ENCODE peak calls at places on chromosomes 7 and 10, in five cellular contexts. Y is CD8-positive, alpha-beta memory T cell; A is PC-3; V is iPS DF 6.9; N is aorta. G is an unnamed sample.

GRCh38 chr10:23190872-23191763 is 994 bp upstream of the PTF1A start:
- DNase-seq in A (no peak), V (no peak), Y (no peak), N (no peak), G (no peak)

GRCh38 chr7:36175872-36176271 is 22.8 kb downstream of the EEPD1 start:
- DNase-seq in A (no peak), Y (no peak), V (no peak), N (peak), G (no peak)

GRCh38 chr10:131688304-131688703 is 212.5 kb upstream of the PPP2R2D start:
- DNase-seq in V (no peak), Y (no peak), A (no peak), N (no peak), G (no peak)

GRCh38 chr7:85765698-85766298 is 578.9 kb upstream of the SEMA3D start:
- DNase-seq in N (no peak), Y (no peak), A (no peak), V (no peak), G (no peak)

GRCh38 chr7:126838194-126838593 is 414.5 kb downstream of the GRM8 start:
- DNase-seq in V (no peak), Y (no peak), N (no peak), A (no peak), G (no peak)

GRCh38 chr7:43694399-43694748 is 34.9 kb downstream of the COA1 start:
- DNase-seq in N (no peak), V (no peak), Y (no peak), A (peak), G (peak)

GRCh38 chr7:50356212-50356944 is 51.9 kb downstream of the IKZF1 start:
- DNase-seq in Y (no peak), N (peak), V (no peak), A (no peak), G (no peak)

GRCh38 chr10:99966306-99966705 is 43.4 kb downstream of the DNMBP start:
- DNase-seq in A (peak), Y (no peak), N (no peak), V (no peak), G (peak)

GRCh38 chr7:956031-956430 is 1.6 kb upstream of the ADAP1 start:
- DNase-seq in A (no peak), V (no peak), N (peak), Y (no peak), G (no peak)

GRCh38 chr7:959271-959670 is 4.8 kb upstream of the ADAP1 start:
- DNase-seq in V (no peak), Y (no peak), N (peak), A (no peak), G (no peak)

GRCh38 chr7:957418-958220 is 3.1 kb upstream of the ADAP1 start:
- DNase-seq in A (no peak), Y (no peak), V (no peak), N (peak), G (no peak)

GRCh38 chr7:960269-960871 is 5.9 kb upstream of the ADAP1 start:
- DNase-seq in Y (no peak), A (no peak), N (peak), V (no peak), G (no peak)

GRCh38 chr7:958221-959200 is 4.0 kb upstream of the ADAP1 start:
- DNase-seq in V (no peak), Y (no peak), A (no peak), N (peak), G (no peak)
- H3K27ac ChIP-seq in V (no peak), Y (no peak), A (no peak), N (no peak), G (no peak)

DNA sequence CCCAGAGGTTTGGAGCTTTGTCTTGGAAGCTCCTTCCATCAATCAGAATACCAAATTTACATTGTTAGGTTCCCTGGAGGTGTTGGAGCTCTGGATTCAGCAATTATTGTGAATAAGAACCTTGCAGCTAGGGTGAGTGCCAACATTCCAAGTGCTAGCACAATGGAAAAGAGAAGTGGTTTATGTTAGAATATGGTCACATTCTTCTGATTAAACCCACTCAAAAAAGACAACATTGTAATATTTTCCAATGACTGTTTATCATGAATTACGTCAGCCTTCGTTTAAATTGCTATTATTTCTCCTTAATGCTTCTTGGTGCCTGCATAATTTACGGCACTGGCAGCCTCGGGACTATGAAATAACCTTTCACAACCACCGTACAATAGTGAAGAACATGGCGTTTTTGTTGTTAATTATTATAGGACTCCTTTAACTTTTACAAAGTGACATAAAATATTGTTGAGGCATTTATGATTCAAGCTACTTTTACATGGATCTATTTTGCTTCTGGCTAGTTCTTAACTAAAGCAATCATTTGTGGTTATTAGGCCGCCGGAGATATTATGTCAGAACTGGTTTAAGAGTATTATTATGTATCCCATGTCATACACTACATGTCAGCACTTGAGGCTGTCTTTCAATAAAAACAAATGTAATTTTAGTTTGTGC is 117.7 kb downstream of the ARID5B start:
- DNase-seq in A (no peak), V (no peak), N (no peak), Y (no peak), G (peak)
- H3K27ac ChIP-seq in A (no peak), V (no peak), N (peak), Y (no peak), G (peak)

GRCh38 chr10:101441539-101442455 is 87.8 kb downstream of the BTRC start:
- DNase-seq in Y (peak), A (peak), V (peak), N (no peak), G (peak)

GRCh38 chr10:101446071-101446470 is 92.1 kb downstream of the BTRC start:
- DNase-seq in Y (no peak), V (no peak), N (no peak), A (no peak), G (no peak)

GRCh38 chr10:101442456-101442800 is 88.5 kb downstream of the BTRC start:
- DNase-seq in V (no peak), N (no peak), Y (no peak), A (no peak), G (no peak)

GRCh38 chr10:101444499-101444898 is 90.5 kb downstream of the BTRC start:
- DNase-seq in Y (no peak), V (no peak), N (no peak), A (no peak), G (no peak)

DNA sequence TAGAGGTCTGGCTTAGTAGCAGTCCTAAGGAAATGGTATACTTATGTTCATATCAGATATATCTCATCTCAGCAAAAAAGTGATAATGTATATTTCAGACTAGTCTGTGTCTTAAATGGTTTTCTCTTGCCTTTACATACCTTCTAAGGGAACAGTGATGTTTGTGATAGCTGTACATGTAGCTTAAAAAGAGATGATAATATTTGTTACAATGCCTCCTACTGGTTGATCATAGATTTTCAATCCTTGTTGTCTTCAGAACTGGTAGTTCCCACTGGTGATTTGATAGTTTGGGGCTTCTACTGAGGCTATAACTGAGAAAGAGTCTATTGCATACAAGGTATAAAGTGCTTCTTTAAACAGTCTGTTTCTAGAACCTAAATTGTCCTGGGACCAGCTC is 90.1 kb downstream of the BTRC start:
- DNase-seq in A (peak), V (no peak), Y (no peak), N (no peak), G (no peak)
- H3K27ac ChIP-seq in A (no peak), V (no peak), Y (no peak), N (no peak), G (no peak)

DNA sequence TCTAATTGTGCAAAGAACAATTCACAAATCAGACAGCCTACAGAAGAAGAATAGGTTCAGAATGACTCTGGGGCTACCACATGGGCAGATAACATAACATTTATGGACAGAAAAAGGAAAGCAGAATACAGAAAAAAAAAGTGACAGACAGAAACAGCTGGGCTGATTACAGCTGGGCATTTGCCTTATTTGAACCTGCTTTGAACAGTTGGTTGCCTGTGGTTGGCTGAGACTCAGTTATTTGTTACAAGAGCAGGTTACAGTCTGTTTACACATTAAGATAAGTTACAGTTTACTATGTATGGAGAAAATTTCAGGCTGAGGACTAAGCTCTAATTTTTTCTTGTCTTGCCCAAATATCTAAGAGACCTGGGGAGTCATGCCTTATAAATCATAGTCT is 327.2 kb downstream of the GALNT17 start:
- DNase-seq in A (no peak), Y (no peak), N (no peak), V (no peak), G (no peak)
- H3K27ac ChIP-seq in A (no peak), Y (no peak), N (no peak), V (no peak), G (no peak)

DNA sequence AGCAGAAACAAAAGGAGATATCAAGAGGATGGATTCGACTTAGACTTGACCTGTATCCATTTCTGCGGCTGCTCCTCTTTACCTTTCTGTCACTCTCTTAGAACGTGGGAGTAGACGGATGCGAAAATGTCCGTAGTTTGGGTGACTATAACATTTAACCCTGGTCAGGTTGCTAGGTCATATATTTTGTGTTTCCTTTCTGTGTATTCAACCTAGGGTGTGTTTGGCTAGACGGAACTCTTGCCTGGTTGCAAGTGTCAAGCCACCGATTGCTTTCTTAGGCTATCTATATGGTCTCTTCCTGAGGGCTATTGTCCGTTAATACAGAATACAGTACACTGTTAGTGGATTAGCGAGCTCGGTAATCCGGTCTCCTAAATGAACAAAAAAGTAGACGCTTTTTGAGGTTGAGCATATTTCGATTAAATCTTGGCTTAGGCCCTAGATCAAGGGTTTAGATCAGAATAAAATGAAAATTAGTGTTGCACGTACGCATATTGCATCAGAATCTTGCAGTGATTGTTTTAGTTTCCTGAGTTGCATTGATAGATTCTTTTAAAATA is 1.2 kb downstream of the PTEN start:
- DNase-seq in N (no peak), V (no peak), A (no peak), Y (peak), G (no peak)
- H3K27ac ChIP-seq in N (peak), V (no peak), A (no peak), Y (peak), G (peak)

DNA sequence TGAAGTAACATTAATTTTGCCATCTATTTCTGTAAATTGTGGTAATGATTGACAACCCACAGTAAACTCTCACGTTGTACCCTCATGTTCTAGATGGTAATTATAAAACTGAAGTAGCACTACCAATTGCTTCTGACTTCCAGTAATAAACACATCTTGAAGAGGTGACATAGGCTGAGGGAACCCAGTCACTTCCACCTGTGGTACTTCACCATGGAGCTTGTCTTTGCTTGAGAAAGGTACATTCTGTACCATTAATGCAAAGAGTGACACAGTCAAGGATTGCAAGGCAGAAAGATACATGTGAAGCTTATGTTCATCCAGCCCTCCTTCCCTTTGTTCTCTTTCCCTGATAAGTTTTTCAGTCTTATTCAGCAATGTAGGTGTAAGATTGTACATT is 11.2 kb downstream of the CAPZA2 start:
- DNase-seq in V (no peak), A (no peak), Y (no peak), N (no peak), G (no peak)
- H3K27ac ChIP-seq in V (no peak), A (no peak), Y (no peak), N (no peak), G (no peak)

GRCh38 chr7:159099711-159100231 is 44.9 kb downstream of the VIPR2 start:
- DNase-seq in A (no peak), Y (no peak), V (no peak), N (peak), G (no peak)
- H3K27ac ChIP-seq in A (no peak), Y (no peak), V (no peak), N (peak), G (no peak)

GRCh38 chr10:16945566-16945965 is 128.3 kb upstream of the RSU1 start:
- DNase-seq in A (no peak), Y (no peak), V (no peak), N (no peak), G (no peak)

GRCh38 chr10:16943301-16944080 is 126.3 kb upstream of the RSU1 start:
- DNase-seq in A (no peak), N (no peak), V (no peak), Y (no peak), G (no peak)

GRCh38 chr10:16944961-16945360 is 127.7 kb upstream of the RSU1 start:
- DNase-seq in Y (no peak), A (no peak), N (no peak), V (no peak), G (no peak)

GRCh38 chr10:16942361-16943078 is 125.3 kb upstream of the RSU1 start:
- DNase-seq in V (no peak), Y (no peak), N (no peak), A (no peak), G (no peak)

DNA sequence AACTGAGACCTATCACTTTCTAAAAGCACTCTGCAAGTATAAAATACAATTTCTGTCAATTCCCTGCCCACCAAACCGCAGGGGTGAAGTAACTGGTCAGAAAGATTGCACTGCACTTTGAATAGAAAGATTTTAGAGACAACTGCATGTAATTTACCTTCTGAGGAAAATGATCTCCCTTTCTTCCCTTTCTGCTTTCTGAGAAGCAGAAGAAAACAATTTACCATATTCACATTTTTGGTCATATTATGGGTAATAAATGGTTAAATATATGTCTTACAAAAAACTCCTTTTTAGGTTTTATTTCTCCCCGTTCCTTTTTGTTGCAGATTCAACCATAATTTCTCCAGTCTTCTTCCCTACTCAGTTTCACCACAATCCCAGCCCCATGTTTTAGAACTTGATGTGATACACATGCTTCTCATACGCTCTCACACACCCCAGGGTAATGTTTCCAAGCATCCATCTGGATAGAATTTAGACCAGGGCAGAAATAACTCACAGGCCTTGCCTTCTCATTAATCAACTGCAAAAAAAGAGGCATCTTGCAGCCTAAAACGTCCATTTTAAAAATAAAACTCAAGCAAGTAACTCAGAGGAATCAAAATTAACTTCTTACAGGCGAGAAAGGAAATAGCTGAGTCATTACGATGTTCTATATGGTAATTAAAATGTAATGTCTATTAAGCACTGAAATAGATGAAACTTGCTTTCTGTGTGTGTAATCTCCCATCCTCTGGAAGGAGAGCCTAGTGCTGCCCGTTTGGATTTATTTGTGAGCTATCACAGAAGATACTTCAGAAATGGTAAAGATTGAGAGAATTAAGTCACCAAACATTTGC is 127.1 kb upstream of the RSU1 start:
- DNase-seq in V (no peak), A (no peak), N (no peak), Y (no peak), G (no peak)
- H3K27ac ChIP-seq in V (no peak), A (no peak), N (peak), Y (no peak), G (no peak)